ENCODE peak calls at places on chromosome 17, in four cellular contexts. T, U, P and O are unnamed samples.

GRCh38 chr17:20228410-20228809 is 219.3 kb downstream of the SPECC1 start:
- DNase-seq in T (no peak), U (no peak), P (no peak), O (no peak)

GRCh38 chr17:75088902-75089417 is 1.2 kb downstream of the SLC16A5 start:
- DNase-seq in T (no peak), U (no peak), P (no peak), O (no peak)

GRCh38 chr17:76196675-76197074 is 43.6 kb downstream of the RNF157 start:
- DNase-seq in T (no peak), U (no peak), P (no peak), O (no peak)

GRCh38 chr17:37124074-37124824 is 175.5 kb downstream of the AATF start:
- DNase-seq in T (no peak), U (no peak), P (no peak), O (no peak)

GRCh38 chr17:49935526-49936210 is 33.3 kb upstream of the DLX4 start:
- DNase-seq in T (no peak), U (peak), P (no peak), O (no peak)

GRCh38 chr17:73304971-73305786 is 6.6 kb downstream of the CDC42EP4 start:
- DNase-seq in T (peak), U (peak), P (peak), O (no peak)

GRCh38 chr17:17638467-17638866 is 42.8 kb upstream of the RAI1 start:
- DNase-seq in T (no peak), U (no peak), P (no peak), O (no peak)

GRCh38 chr17:49312722-49313121 is 49.3 kb downstream of the ZNF652 start:
- DNase-seq in T (no peak), U (no peak), P (no peak), O (no peak)

GRCh38 chr17:59093702-59094231 is 12.9 kb downstream of the TRIM37 start:
- DNase-seq in T (no peak), U (no peak), P (no peak), O (no peak)

GRCh38 chr17:27354491-27355081 is 60.7 kb downstream of the WSB1 start:
- DNase-seq in T (no peak), U (no peak), P (no peak), O (no peak)

GRCh38 chr17:7695586-7695985 is 7.3 kb downstream of the WRAP53 start:
- DNase-seq in T (no peak), U (no peak), P (no peak), O (no peak)

GRCh38 chr17:77432034-77432554 is 291.3 kb downstream of the SEC14L1 start:
- DNase-seq in T (no peak), U (no peak), P (no peak), O (no peak)

GRCh38 chr17:66272699-66273390 is 29.6 kb upstream of the PRKCA start:
- DNase-seq in T (no peak), U (no peak), P (no peak), O (no peak)

GRCh38 chr17:66016231-66016630 is 175.7 kb downstream of the CEP112 start:
- DNase-seq in T (no peak), U (no peak), P (no peak), O (no peak)

GRCh38 chr17:47847341-47848197 is 3.4 kb downstream of the SP6 start:
- DNase-seq in T (no peak), U (no peak), P (peak), O (no peak)

GRCh38 chr17:56577810-56578209 is 15.7 kb upstream of the NOG start:
- DNase-seq in T (no peak), U (no peak), P (peak), O (no peak)

GRCh38 chr17:10083864-10084263 is 114.5 kb downstream of the GAS7 start:
- DNase-seq in T (no peak), U (no peak), P (no peak), O (no peak)

GRCh38 chr17:17142556-17142955 is 63.6 kb downstream of the PLD6 start:
- DNase-seq in T (no peak), U (no peak), P (no peak), O (no peak)

GRCh38 chr17:78774956-78775571 is 7.0 kb downstream of the CYTH1 start:
- DNase-seq in T (no peak), U (no peak), P (no peak), O (no peak)

GRCh38 chr17:19958023-19958422 is 19.6 kb downstream of the AKAP10 start:
- DNase-seq in T (no peak), U (no peak), P (peak), O (no peak)

GRCh38 chr17:40533896-40534295 is 31.4 kb downstream of the CCR7 start:
- DNase-seq in T (no peak), U (no peak), P (no peak), O (no peak)

GRCh38 chr17:78960945-78961344 is 18.8 kb downstream of the LGALS3BP start:
- DNase-seq in T (no peak), U (no peak), P (no peak), O (no peak)

GRCh38 chr17:64572682-64573154 is 65.9 kb downstream of the CEP95 start:
- DNase-seq in T (no peak), U (no peak), P (no peak), O (no peak)